ENCODE peak calls at places on chromosomes 11 and 22, in nine cellular contexts. W is prostate gland; R is activated gamma-delta T cell treated with anti-CD3 and anti-CD28 coated beads, Interleukin-2, amount 50 U/mL, for 16 hours; A is DMS153; H is cardiac fibroblast; Q is activated T-helper 1 cell treated with Interleukin-2 at 50 U/mL for 16 hours; V is GM04504; C is GM23248; U is H7. O is an unnamed sample.

GRCh38 chr11:2302844-2303626 is 1.2 kb downstream of the TSPAN32 start:
- DNase-seq in W (no peak), R (no peak), A (no peak), H (no peak), Q (no peak), V (no peak), C (no peak), U (no peak), O (peak; percentile 27)

GRCh38 chr11:118841469-118842222 is 42.0 kb upstream of the CXCR5 start:
- DNase-seq in W (no peak), R (no peak), A (no peak), H (no peak), Q (peak; percentile 2), V (no peak), C (no peak), U (no peak), O (no peak)

GRCh38 chr11:48055292-48056132 is 75.2 kb downstream of the PTPRJ start:
- DNase-seq in W (peak; percentile 88), R (peak; percentile 30), A (peak; percentile 64), H (peak; percentile 13), Q (peak; percentile 46), V (no peak), C (no peak), U (no peak), O (peak; percentile 66)

GRCh38 chr22:49369726-49370717 is 457.7 kb downstream of the BRD1 start:
- DNase-seq in W (no peak), R (no peak), A (no peak), H (no peak), Q (no peak), V (no peak), C (no peak), U (peak; percentile 33), O (no peak)

GRCh38 chr22:38957046-38957770 is at the start of gene APOBEC3A:
- DNase-seq in W (no peak), R (no peak), A (no peak), H (no peak), Q (no peak), V (no peak), C (no peak), U (no peak), O (peak; percentile 80)

GRCh38 chr11:18527512-18527911 is 770 bp upstream of the TSG101 start:
- DNase-seq in W (no peak), R (no peak), A (no peak), H (peak; percentile 5), Q (no peak), V (peak; percentile 19), C (peak; percentile 77), U (no peak), O (no peak)

GRCh38 chr22:29520851-29521250 is 32.7 kb downstream of the THOC5 start:
- DNase-seq in W (no peak), R (no peak), A (no peak), H (peak; percentile 78), Q (no peak), V (peak; percentile 48), C (peak; percentile 86), U (no peak), O (no peak)

GRCh38 chr11:36010010-36010740 is 66.3 kb downstream of the LDLRAD3 start:
- DNase-seq in W (peak; percentile 50), R (no peak), A (no peak), H (peak; percentile 48), Q (no peak), V (no peak), C (peak; percentile 33), U (no peak), O (no peak)

GRCh38 chr11:63445720-63446119 is 45.2 kb downstream of the PLAAT5 start:
- DNase-seq in W (no peak), R (no peak), A (no peak), H (no peak), Q (no peak), V (no peak), C (peak; percentile 67), U (no peak), O (no peak)

GRCh38 chr11:124313131-124313530 is 618 bp downstream of the OR8D1 start:
- DNase-seq in W (no peak), R (no peak), A (no peak), H (no peak), Q (no peak), V (no peak), C (no peak), U (no peak), O (no peak)